ENCODE peak calls at places on chromosomes 7 and 10, in five cellular contexts. One of them, this sample, is unnamed.

GRCh38 chr10:20771053-20771452 is 126.1 kb downstream of the NEBL start:
- DNase-seq in WTC11: no peak
- DNase-seq in NCI-H460: no peak
- DNase-seq in Panc1: no peak
- DNase-seq in fibroblast of the aortic adventitia: no peak
- DNase-seq in this sample: no peak

GRCh38 chr10:128070161-128070560 is 56.1 kb downstream of the MKI67 start:
- DNase-seq in NCI-H460: no peak
- DNase-seq in fibroblast of the aortic adventitia: no peak
- DNase-seq in WTC11: no peak
- DNase-seq in Panc1: no peak
- DNase-seq in this sample: no peak

GRCh38 chr7:148334959-148335577 is 255.5 kb upstream of the C7orf33 start:
- DNase-seq in WTC11: no peak
- DNase-seq in NCI-H460: no peak
- DNase-seq in fibroblast of the aortic adventitia: peak; percentile 33
- DNase-seq in Panc1: no peak
- DNase-seq in this sample: no peak

GRCh38 chr10:122173337-122173736 is 97.8 kb upstream of the BTBD16 start:
- DNase-seq in WTC11: no peak
- DNase-seq in Panc1: no peak
- DNase-seq in fibroblast of the aortic adventitia: no peak
- DNase-seq in NCI-H460: no peak
- DNase-seq in this sample: no peak

GRCh38 chr10:82925547-82925946 is 1050.6 kb downstream of the NRG3 start:
- DNase-seq in fibroblast of the aortic adventitia: peak; percentile 29
- DNase-seq in NCI-H460: no peak
- DNase-seq in WTC11: no peak
- DNase-seq in Panc1: no peak
- DNase-seq in this sample: no peak

GRCh38 chr7:27940341-27940740 is 200.4 kb downstream of the TAX1BP1 start:
- DNase-seq in Panc1: no peak
- DNase-seq in WTC11: no peak
- DNase-seq in fibroblast of the aortic adventitia: no peak
- DNase-seq in NCI-H460: no peak
- DNase-seq in this sample: no peak

GRCh38 chr7:35261041-35261440 is 7.1 kb upstream of the TBX20 start:
- DNase-seq in fibroblast of the aortic adventitia: no peak
- DNase-seq in NCI-H460: no peak
- DNase-seq in Panc1: no peak
- DNase-seq in WTC11: peak; percentile 54
- DNase-seq in this sample: no peak

GRCh38 chr10:60182691-60183090 is 207.0 kb downstream of the ANK3 start:
- DNase-seq in WTC11: no peak
- DNase-seq in Panc1: no peak
- DNase-seq in NCI-H460: no peak
- DNase-seq in fibroblast of the aortic adventitia: peak; percentile 75
- DNase-seq in this sample: no peak

GRCh38 chr10:46006219-46006618 is 24.2 kb downstream of the NCOA4 start:
- DNase-seq in NCI-H460: no peak
- DNase-seq in Panc1: no peak
- DNase-seq in fibroblast of the aortic adventitia: peak; percentile 64
- DNase-seq in WTC11: no peak
- DNase-seq in this sample: no peak

GRCh38 chr7:5596046-5596895 is 172.6 kb upstream of the TNRC18 start:
- DNase-seq in WTC11: peak; percentile 52
- DNase-seq in Panc1: peak; percentile 69
- DNase-seq in fibroblast of the aortic adventitia: peak; percentile 92
- DNase-seq in NCI-H460: peak; percentile 82
- DNase-seq in this sample: peak; percentile 60

GRCh38 chr7:155256081-155256760 is 41.5 kb upstream of the INSIG1 start:
- DNase-seq in WTC11: no peak
- DNase-seq in Panc1: no peak
- DNase-seq in NCI-H460: no peak
- DNase-seq in fibroblast of the aortic adventitia: no peak
- DNase-seq in this sample: no peak

GRCh38 chr10:7541137-7542087 is 125.4 kb downstream of the ITIH5 start:
- DNase-seq in fibroblast of the aortic adventitia: no peak
- DNase-seq in NCI-H460: no peak
- DNase-seq in Panc1: no peak
- DNase-seq in WTC11: peak; percentile 59
- DNase-seq in this sample: no peak

GRCh38 chr7:75647709-75648438 is 90.9 kb downstream of the HIP1 start:
- DNase-seq in fibroblast of the aortic adventitia: no peak
- DNase-seq in NCI-H460: no peak
- DNase-seq in Panc1: no peak
- DNase-seq in WTC11: no peak
- DNase-seq in this sample: no peak

GRCh38 chr7:26091933-26092332 is 60.1 kb upstream of the NFE2L3 start:
- DNase-seq in fibroblast of the aortic adventitia: peak; percentile 7
- DNase-seq in WTC11: no peak
- DNase-seq in NCI-H460: no peak
- DNase-seq in Panc1: no peak
- DNase-seq in this sample: no peak

GRCh38 chr7:98556288-98556687 is 60.8 kb upstream of the NPTX2 start:
- DNase-seq in WTC11: no peak
- DNase-seq in fibroblast of the aortic adventitia: no peak
- DNase-seq in Panc1: no peak
- DNase-seq in NCI-H460: no peak
- DNase-seq in this sample: no peak

GRCh38 chr10:525565-526315 is 163.7 kb downstream of the DIP2C start:
- DNase-seq in NCI-H460: no peak
- DNase-seq in Panc1: no peak
- DNase-seq in fibroblast of the aortic adventitia: no peak
- DNase-seq in WTC11: no peak
- DNase-seq in this sample: no peak

GRCh38 chr7:2359610-2360009 is 5.0 kb downstream of the EIF3B start:
- DNase-seq in Panc1: no peak
- DNase-seq in fibroblast of the aortic adventitia: no peak
- DNase-seq in WTC11: no peak
- DNase-seq in NCI-H460: no peak
- DNase-seq in this sample: no peak

GRCh38 chr10:5583525-5584175 is 58.9 kb downstream of the CALML3 start:
- DNase-seq in fibroblast of the aortic adventitia: no peak
- DNase-seq in WTC11: peak; percentile 63
- DNase-seq in NCI-H460: no peak
- DNase-seq in Panc1: no peak
- DNase-seq in this sample: no peak

GRCh38 chr7:30470163-30470770 is 8.3 kb downstream of the NOD1 start:
- DNase-seq in fibroblast of the aortic adventitia: peak; percentile 72
- DNase-seq in NCI-H460: no peak
- DNase-seq in WTC11: no peak
- DNase-seq in Panc1: no peak
- DNase-seq in this sample: no peak

GRCh38 chr7:95180-95862 is 97.0 kb upstream of the FAM20C start:
- DNase-seq in WTC11: no peak
- DNase-seq in Panc1: no peak
- DNase-seq in fibroblast of the aortic adventitia: peak; percentile 91
- DNase-seq in NCI-H460: no peak
- DNase-seq in this sample: no peak

GRCh38 chr7:111560773-111561658 is 1.3 kb downstream of the IMMP2L start:
- DNase-seq in Panc1: no peak
- DNase-seq in NCI-H460: no peak
- DNase-seq in WTC11: no peak
- DNase-seq in fibroblast of the aortic adventitia: peak; percentile 60
- DNase-seq in this sample: peak; percentile 50

GRCh38 chr7:24587853-24588252 is 14.6 kb downstream of the PALS2 start:
- DNase-seq in Panc1: no peak
- DNase-seq in NCI-H460: no peak
- DNase-seq in WTC11: peak; percentile 63
- DNase-seq in fibroblast of the aortic adventitia: peak; percentile 14
- DNase-seq in this sample: no peak

GRCh38 chr10:34405611-34406462 is 409.3 kb downstream of the PARD3 start:
- DNase-seq in NCI-H460: no peak
- DNase-seq in WTC11: no peak
- DNase-seq in fibroblast of the aortic adventitia: peak; percentile 60
- DNase-seq in Panc1: no peak
- DNase-seq in this sample: no peak

This sample was measured in KG1.